ENCODE peak calls at places on chromosomes 13 and 19, in ten cellular contexts. D is SK-N-SH, Y is HepG2, N is suprapubic skin, T is GM12878, Q is transverse colon, R is HL-60, W is Panc1, K is H1, V is breast epithelium. E is an unnamed sample.

GRCh38 chr13:43303040-43303729 is 279.8 kb downstream of the DNAJC15 start:
- DNase-seq in D (peak; percentile 79), W (no peak), N (no peak), R (peak; percentile 3), K (peak; percentile 72), Y (peak; percentile 12), V (no peak), Q (peak; percentile 28), T (no peak), E (no peak)

GRCh38 chr13:110989331-110989730 is 74.5 kb upstream of the ANKRD10 start:
- DNase-seq in V (no peak), Y (no peak), R (no peak), T (no peak), Q (no peak), K (no peak), N (no peak), W (no peak), D (no peak), E (no peak)

GRCh38 chr13:42551611-42552010 is 22.3 kb upstream of the TNFSF11 start:
- DNase-seq in Y (no peak), N (no peak), K (no peak), W (no peak), V (no peak), Q (no peak), T (no peak), D (no peak), R (no peak), E (no peak)

GRCh38 chr13:75482070-75482819 is at the start of gene TBC1D4:
- DNase-seq in N (peak; percentile 89), D (peak; percentile 89), R (peak; percentile 93), Y (peak; percentile 87), T (peak; percentile 66), V (peak; percentile 71), K (no peak), W (peak; percentile 52), Q (peak; percentile 87), E (peak; percentile 30)

GRCh38 chr13:67299731-67300130 is 69.6 kb upstream of the PCDH9 start:
- DNase-seq in N (no peak), D (no peak), V (no peak), Y (no peak), K (no peak), Q (no peak), W (no peak), T (no peak), R (no peak), E (no peak)

GRCh38 chr19:10112037-10112751 is 701 bp downstream of the P2RY11 start:
- DNase-seq in Q (peak; percentile 14), Y (no peak), V (no peak), R (peak; percentile 84), N (no peak), D (peak; percentile 28), T (no peak), W (no peak), K (no peak), E (no peak)

GRCh38 chr13:44244288-44244687 is 129.3 kb upstream of the SERP2 start:
- DNase-seq in W (no peak), T (no peak), R (no peak), D (no peak), Y (no peak), K (no peak), V (no peak), N (no peak), Q (no peak), E (no peak)

GRCh38 chr13:33313504-33313903 is 27.9 kb upstream of the STARD13 start:
- DNase-seq in N (no peak), K (no peak), W (no peak), Q (no peak), T (no peak), R (no peak), V (no peak), D (no peak), Y (no peak), E (no peak)

DNA sequence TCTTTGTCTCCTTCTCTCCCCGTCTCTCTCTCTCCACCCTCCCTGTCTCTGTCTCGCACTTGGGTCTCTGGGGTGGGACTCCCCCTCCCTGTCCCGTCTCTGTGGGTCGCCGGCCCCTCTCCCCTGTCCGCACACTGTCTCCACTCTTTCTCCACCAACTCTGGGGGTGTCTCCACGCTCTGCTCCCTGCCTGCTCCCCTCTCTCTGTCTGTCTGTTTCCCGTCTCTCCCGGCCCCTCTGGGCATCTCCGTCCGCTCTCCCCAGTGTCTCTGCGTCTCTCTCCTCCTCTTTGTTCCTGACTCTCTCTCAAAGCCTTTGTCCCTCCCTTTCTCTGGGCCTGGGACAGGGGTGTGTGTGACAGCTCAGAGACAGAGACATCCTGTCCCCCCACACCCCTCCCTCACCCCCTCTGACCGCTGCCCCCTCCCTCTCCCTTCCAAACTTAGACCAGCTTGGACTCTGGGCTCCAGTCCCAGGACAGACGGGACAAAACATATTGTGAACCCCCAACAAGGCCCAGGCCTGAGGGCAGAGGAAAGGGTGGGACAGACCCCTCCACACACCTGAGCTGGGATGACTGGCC is 661 bp upstream of the SBK3 start:
- DNase-seq in N (no peak), T (no peak), Q (no peak), Y (peak; percentile 28), R (no peak), W (no peak), K (no peak), V (no peak), D (no peak), E (no peak)
- TF ChIP-seq POLR2AphosphoS5 in N (no peak), T (no peak), Q (no peak), Y (no peak), R (no peak), W (no peak), K (no peak), V (no peak), D (no peak), E (no peak)

GRCh38 chr13:20713014-20713376 is 9.5 kb downstream of the IL17D start:
- DNase-seq in N (peak; percentile 58), Y (no peak), D (no peak), K (no peak), T (no peak), Q (no peak), W (no peak), V (no peak), R (no peak), E (no peak)

GRCh38 chr13:20714563-20715339 is 11.3 kb downstream of the IL17D start:
- DNase-seq in V (no peak), N (no peak), Q (no peak), R (no peak), Y (no peak), K (no peak), W (no peak), T (no peak), D (no peak), E (no peak)

GRCh38 chr13:20715340-20715732 is 11.8 kb downstream of the IL17D start:
- DNase-seq in Y (no peak), D (no peak), N (no peak), T (no peak), Q (no peak), W (no peak), K (no peak), V (no peak), R (no peak), E (no peak)

GRCh38 chr13:20714161-20714560 is 10.7 kb downstream of the IL17D start:
- DNase-seq in Y (no peak), W (no peak), V (no peak), R (no peak), N (no peak), K (no peak), D (no peak), T (no peak), Q (no peak), E (no peak)

DNA sequence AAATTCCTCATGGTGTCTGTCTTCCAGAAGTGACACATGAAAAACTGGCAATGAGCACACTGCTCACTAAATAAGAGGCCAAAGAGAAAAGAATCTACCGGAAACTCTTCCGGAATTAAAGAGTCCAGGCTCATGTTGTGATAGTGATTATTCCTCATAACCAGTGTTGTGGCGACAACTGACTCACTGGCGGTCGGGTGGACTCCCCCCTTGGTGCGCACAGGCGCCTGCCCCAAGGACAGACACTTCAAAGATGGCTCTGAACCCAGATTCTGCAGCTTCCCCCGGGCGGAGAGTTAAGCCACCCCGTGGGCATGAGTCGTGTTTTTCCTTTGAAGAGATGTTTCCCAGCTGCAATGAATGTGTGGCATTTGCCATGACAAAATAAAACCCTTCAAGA is 10.3 kb downstream of the IL17D start:
- DNase-seq in V (no peak), T (no peak), D (no peak), Q (no peak), R (no peak), N (no peak), W (no peak), K (no peak), Y (no peak), E (no peak)
- H3K4me3 ChIP-seq in V (no peak overlapping the region), T (no peak overlapping the region), D (no peak overlapping the region), Q (no peak overlapping the region), R (no peak overlapping the region), N (peak overlapping the region; percentile 5), W (no peak overlapping the region), K (no peak overlapping the region), Y (peak overlapping the region; percentile 61), E (no peak overlapping the region)

GRCh38 chr19:16076154-16076957 is at the start of gene TPM4:
- DNase-seq in K (peak; percentile 92), D (peak; percentile 86), T (peak; percentile 74), W (no peak), N (peak; percentile 97), Y (peak; percentile 88), V (peak; percentile 83), R (peak; percentile 90), Q (peak; percentile 94), E (no peak)

GRCh38 chr19:16076958-16077611 is 790 bp downstream of the TPM4 start:
- DNase-seq in W (no peak), V (peak; percentile 75), D (peak; percentile 70), Q (peak; percentile 73), Y (no peak), T (no peak), R (no peak), N (peak; percentile 82), K (peak; percentile 65), E (no peak)

GRCh38 chr19:16074488-16075365 is 1.6 kb upstream of the TPM4 start:
- DNase-seq in N (no peak), Q (peak; percentile 8), V (no peak), T (no peak), K (peak; percentile 38), R (no peak), Y (no peak), W (no peak), D (no peak), E (no peak)

GRCh38 chr19:16073988-16074387 is 2.3 kb upstream of the TPM4 start:
- DNase-seq in W (no peak), T (no peak), R (peak; percentile 39), Q (no peak), N (no peak), Y (no peak), V (no peak), K (peak; percentile 27), D (no peak), E (no peak)

GRCh38 chr19:16075430-16076153 is 703 bp upstream of the TPM4 start:
- DNase-seq in Y (no peak), V (no peak), N (no peak), D (no peak), T (no peak), K (no peak), Q (peak; percentile 33), W (no peak), R (no peak), E (no peak)
- TF ChIP-seq POLR2AphosphoS5 in Y (no peak), V (no peak), N (no peak), D (no peak), T (peak; percentile 23), K (no peak), Q (no peak), W (no peak), R (no peak), E (no peak)

GRCh38 chr19:35249848-35250711 is 1.3 kb downstream of the LSR start:
- DNase-seq in K (peak; percentile 39), V (no peak), W (no peak), R (no peak), Q (no peak), N (peak; percentile 78), Y (no peak), D (no peak), T (no peak), E (no peak)

GRCh38 chr19:35247526-35248309 is 1.1 kb upstream of the LSR start:
- DNase-seq in N (peak; percentile 79), K (peak; percentile 91), T (peak; percentile 46), Q (peak; percentile 94), V (peak; percentile 86), R (no peak), D (no peak), Y (peak; percentile 87), W (peak; percentile 53), E (no peak)

GRCh38 chr19:35246466-35247096 is 2.2 kb upstream of the LSR start:
- DNase-seq in Q (no peak), D (no peak), V (no peak), R (no peak), W (no peak), Y (no peak), K (no peak), N (no peak), T (no peak), E (no peak)

GRCh38 chr19:35249146-35249847 is 495 bp downstream of the LSR start:
- DNase-seq in W (no peak), R (no peak), V (no peak), Y (no peak), T (no peak), N (peak; percentile 76), K (no peak), D (no peak), Q (peak; percentile 42), E (no peak)

DNA sequence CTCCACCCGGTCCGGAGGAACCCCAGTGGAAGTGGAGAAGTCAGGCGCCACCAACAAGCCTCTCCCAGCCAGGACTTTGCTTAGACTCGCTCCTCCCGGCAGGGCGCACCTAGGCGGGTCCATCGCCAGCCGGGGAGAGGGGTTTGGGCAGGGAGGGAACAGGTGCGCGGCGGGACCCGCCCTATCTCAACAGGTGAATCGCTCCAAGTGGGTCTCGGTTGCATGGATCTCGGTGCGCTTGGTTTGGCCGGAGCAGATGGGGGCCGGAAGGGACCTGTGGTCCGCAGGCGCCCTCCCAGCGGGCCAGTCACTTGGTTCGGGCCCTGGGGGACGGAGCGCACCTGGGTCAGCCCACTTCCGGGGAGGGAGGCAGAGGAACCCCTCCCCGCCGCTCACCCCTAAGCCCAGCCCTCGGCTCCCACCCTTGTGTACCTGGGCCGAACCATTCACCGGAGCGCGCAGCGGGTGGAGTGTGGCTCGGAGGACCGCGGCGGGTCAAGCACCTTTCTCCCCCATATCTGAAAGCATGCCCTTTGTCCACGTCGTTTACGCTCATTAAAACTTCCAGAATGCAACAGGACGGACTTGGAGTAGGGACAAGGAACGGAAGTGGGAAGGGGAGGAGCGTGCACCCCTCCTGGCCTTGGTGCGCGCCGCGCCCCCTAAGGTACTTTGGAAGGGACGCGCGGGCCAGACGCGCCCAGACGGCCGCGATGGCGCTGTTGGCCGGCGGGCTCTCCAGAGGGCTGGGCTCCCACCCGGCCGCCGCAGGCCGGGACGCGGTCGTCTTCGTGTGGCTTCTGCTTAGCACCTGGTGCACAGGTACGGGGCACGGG is at the start of gene LSR:
- DNase-seq in D (no peak), Y (peak; percentile 89), T (peak; percentile 70), R (no peak), Q (peak; percentile 94), K (peak; percentile 93), N (peak; percentile 88), V (peak; percentile 89), W (peak; percentile 43), E (no peak)
- H3K4me3 ChIP-seq in D (no peak within 1 kb of the TSS), Y (peak within 1 kb of the TSS; percentile 99), T (peak within 1 kb of the TSS; percentile 90), R (no peak within 1 kb of the TSS), Q (peak within 1 kb of the TSS; percentile 88), K (peak within 1 kb of the TSS; percentile 54), N (peak within 1 kb of the TSS; percentile 70), V (peak within 1 kb of the TSS; percentile 70), W (peak within 1 kb of the TSS; percentile 73), E (no peak within 1 kb of the TSS)

E was measured in SK-N-MC.